ENCODE peak calls at places on chromosomes 3 and 15, in five cellular contexts. P is activated naive CD4-positive, alpha-beta T cell treated with anti-CD3 and anti-CD28 coated beads for 36 hours; T is stomach; F is erythroblast; K is SK-MEL-5. U is an unnamed sample.

GRCh38 chr3:15217841-15218267 is 11.8 kb downstream of the CAPN7 start:
- DNase-seq in P (no peak), K (no peak), F (no peak), T (no peak), U (no peak)

GRCh38 chr3:163384383-163384782 is 1693.9 kb downstream of the SI start:
- DNase-seq in P (no peak), T (no peak), K (no peak), F (no peak), U (no peak)

GRCh38 chr3:121895121-121895520 is 920 bp downstream of the SLC15A2 start:
- DNase-seq in P (no peak), T (no peak), K (no peak), F (no peak), U (no peak)

GRCh38 chr15:90829942-90830440 is 38.4 kb upstream of the FURIN start:
- DNase-seq in P (peak), T (no peak), K (no peak), F (no peak), U (no peak)

GRCh38 chr3:27279153-27279552 is 90.0 kb downstream of the NEK10 start:
- DNase-seq in T (peak), F (no peak), P (no peak), K (peak), U (peak)

GRCh38 chr3:65483475-65483874 is 555.2 kb downstream of the MAGI1 start:
- DNase-seq in P (no peak), K (no peak), F (no peak), T (peak), U (peak)

GRCh38 chr3:193030276-193030675 is 112.6 kb upstream of the MB21D2 start:
- DNase-seq in T (no peak), F (no peak), K (no peak), P (no peak), U (no peak)

GRCh38 chr3:194584866-194585265 is 48.4 kb downstream of the TMEM44 start:
- DNase-seq in K (no peak), F (no peak), P (peak), T (no peak), U (no peak)

GRCh38 chr3:64756587-64756986 is 68.8 kb upstream of the ADAMTS9 start:
- DNase-seq in F (no peak), K (no peak), P (no peak), T (no peak), U (no peak)

GRCh38 chr15:77094397-77095030 is 23.6 kb upstream of the TSPAN3 start:
- DNase-seq in T (no peak), K (no peak), F (peak), P (peak), U (no peak)

GRCh38 chr3:71309886-71310285 is 273.6 kb downstream of the FOXP1 start:
- DNase-seq in K (no peak), T (no peak), F (no peak), P (no peak), U (no peak)

GRCh38 chr3:185717627-185718330 is 107.1 kb downstream of the IGF2BP2 start:
- DNase-seq in P (no peak), K (no peak), F (no peak), T (no peak), U (no peak)

GRCh38 chr15:57048930-57049550 is 130.6 kb downstream of the TCF12 start:
- DNase-seq in P (no peak), F (no peak), K (no peak), T (no peak), U (no peak)

GRCh38 chr3:43372007-43372754 is 85.8 kb downstream of the SNRK start:
- DNase-seq in P (no peak), F (no peak), T (no peak), K (no peak), U (no peak)

GRCh38 chr3:194177156-194177555 is 41.2 kb downstream of the HES1 start:
- DNase-seq in T (no peak), P (no peak), F (no peak), K (no peak), U (no peak)

GRCh38 chr15:67207555-67208182 is 46.8 kb downstream of the AAGAB start:
- DNase-seq in K (no peak), T (no peak), P (no peak), F (no peak), U (no peak)

GRCh38 chr15:59274126-59274970 is 67.7 kb downstream of the LDHAL6B start:
- DNase-seq in K (peak), F (no peak), P (no peak), T (no peak), U (no peak)

GRCh38 chr3:144864646-144865045 is 893.0 kb downstream of the DIPK2A start:
- DNase-seq in F (no peak), P (no peak), T (no peak), K (no peak), U (no peak)

GRCh38 chr3:157844770-157845522 is 261.3 kb downstream of the SHOX2 start:
- DNase-seq in F (no peak), K (no peak), P (no peak), T (no peak), U (no peak)

GRCh38 chr3:139797724-139798343 is 120.1 kb upstream of the NMNAT3 start:
- DNase-seq in K (peak), P (peak), T (no peak), F (peak), U (peak)

GRCh38 chr3:77147836-77148578 is 108.1 kb downstream of the ROBO2 start:
- DNase-seq in T (no peak), K (no peak), F (no peak), P (no peak), U (no peak)

GRCh38 chr15:78072080-78072892 is 5.2 kb downstream of the TBC1D2B start:
- DNase-seq in P (peak), F (no peak), T (no peak), K (peak), U (peak)

GRCh38 chr3:128167646-128167972 is 14.3 kb downstream of the EEFSEC start:
- DNase-seq in F (no peak), T (no peak), P (no peak), K (no peak), U (no peak)

GRCh38 chr3:137099336-137099735 is 141.6 kb downstream of the IL20RB start:
- DNase-seq in K (no peak), T (no peak), F (no peak), P (no peak), U (no peak)

GRCh38 chr3:144369151-144369879 is 397.7 kb downstream of the DIPK2A start:
- DNase-seq in T (no peak), F (no peak), K (no peak), P (no peak), U (no peak)

GRCh38 chr3:115475178-115476041 is 147.9 kb upstream of the GAP43 start:
- DNase-seq in P (no peak), T (no peak), F (no peak), K (no peak), U (no peak)

GRCh38 chr3:14282706-14283075 is 104.1 kb downstream of the LSM3 start:
- DNase-seq in T (no peak), F (no peak), K (no peak), P (no peak), U (no peak)

GRCh38 chr15:41878355-41878699 is 15.5 kb downstream of the SPTBN5 start:
- DNase-seq in F (no peak), P (no peak), T (peak), K (no peak), U (no peak)

GRCh38 chr3:108202080-108202479 is 20.1 kb downstream of the IFT57 start:
- DNase-seq in K (no peak), F (no peak), P (no peak), T (no peak), U (no peak)

GRCh38 chr3:31204026-31204795 is 309.8 kb upstream of the GADL1 start:
- DNase-seq in K (no peak), T (no peak), P (no peak), F (no peak), U (no peak)

GRCh38 chr3:22728406-22728805 is 474.7 kb upstream of the UBE2E2 start:
- DNase-seq in P (no peak), T (no peak), K (no peak), F (no peak), U (no peak)

GRCh38 chr15:69160976-69161877 is 792 bp downstream of the GLCE start:
- DNase-seq in P (peak), T (peak), K (peak), F (peak), U (peak)

GRCh38 chr15:26731965-26732364 is 40.9 kb downstream of the GABRB3 start:
- DNase-seq in F (no peak), T (no peak), P (no peak), K (no peak), U (no peak)

GRCh38 chr3:177992993-177993969 is 543.0 kb upstream of the KCNMB2 start:
- DNase-seq in F (no peak), P (no peak), T (no peak), K (no peak), U (no peak)

GRCh38 chr3:106880206-106880605 is 497.0 kb upstream of the CCDC54 start:
- DNase-seq in T (no peak), K (no peak), P (no peak), F (no peak), U (no peak)

GRCh38 chr15:81133782-81134461 is at the start of gene CFAP161:
- DNase-seq in P (peak), T (peak), K (peak), F (peak), U (peak)

GRCh38 chr3:170057550-170057949 is 19.8 kb downstream of the GPR160 start:
- DNase-seq in K (no peak), P (no peak), F (no peak), T (peak), U (peak)